ENCODE peak calls at places on chromosomes 5 and 9, in six cellular contexts. One of them, this sample, is unnamed.
A peak's percentile ranks its signal among the peaks of the same experiment; 100 is the strongest.

GRCh38 chr9:112283854-112284253 is 49.6 kb downstream of the PTBP3 start:
- DNase-seq in epithelial cell of proximal tubule: no peak
- DNase-seq in HL-60: no peak
- DNase-seq in choroid plexus epithelial cell: no peak
- DNase-seq in neural crest cell: no peak
- DNase-seq in KBM-7: no peak
- DNase-seq in this sample: no peak

GRCh38 chr5:85893996-85894395 is 723.7 kb upstream of the COX7C start:
- DNase-seq in epithelial cell of proximal tubule: no peak
- DNase-seq in HL-60: no peak
- DNase-seq in choroid plexus epithelial cell: no peak
- DNase-seq in neural crest cell: no peak
- DNase-seq in KBM-7: no peak
- DNase-seq in this sample: no peak

GRCh38 chr9:133959966-133960567 is 32.1 kb downstream of the VAV2 start:
- DNase-seq in epithelial cell of proximal tubule: no peak
- DNase-seq in HL-60: no peak
- DNase-seq in choroid plexus epithelial cell: no peak
- DNase-seq in neural crest cell: no peak
- DNase-seq in KBM-7: no peak
- DNase-seq in this sample: no peak

GRCh38 chr5:124948062-124948753 is 201.8 kb upstream of the ZNF608 start:
- DNase-seq in epithelial cell of proximal tubule: no peak
- DNase-seq in HL-60: no peak
- DNase-seq in choroid plexus epithelial cell: peak; percentile 9
- DNase-seq in neural crest cell: no peak
- DNase-seq in KBM-7: peak; percentile 76
- DNase-seq in this sample: peak; percentile 46

GRCh38 chr5:177552839-177553455 is 1.4 kb downstream of the FAM193B start:
- DNase-seq in epithelial cell of proximal tubule: no peak
- DNase-seq in HL-60: peak; percentile 14
- DNase-seq in choroid plexus epithelial cell: peak; percentile 31
- DNase-seq in neural crest cell: peak; percentile 12
- DNase-seq in KBM-7: no peak
- DNase-seq in this sample: no peak

GRCh38 chr9:127886401-127886972 is 9.0 kb upstream of the AK1 start:
- DNase-seq in epithelial cell of proximal tubule: no peak
- DNase-seq in HL-60: no peak
- DNase-seq in choroid plexus epithelial cell: no peak
- DNase-seq in neural crest cell: no peak
- DNase-seq in KBM-7: no peak
- DNase-seq in this sample: no peak

GRCh38 chr5:78615697-78616096 is 32.9 kb downstream of the LHFPL2 start:
- DNase-seq in epithelial cell of proximal tubule: no peak
- DNase-seq in HL-60: no peak
- DNase-seq in choroid plexus epithelial cell: no peak
- DNase-seq in neural crest cell: no peak
- DNase-seq in KBM-7: no peak
- DNase-seq in this sample: no peak

GRCh38 chr5:14593326-14594036 is 11.9 kb downstream of the OTULINL start:
- DNase-seq in epithelial cell of proximal tubule: no peak
- DNase-seq in HL-60: no peak
- DNase-seq in choroid plexus epithelial cell: no peak
- DNase-seq in neural crest cell: no peak
- DNase-seq in KBM-7: peak; percentile 65
- DNase-seq in this sample: peak; percentile 44

GRCh38 chr9:36191290-36191645 is 547 bp downstream of the CLTA start:
- DNase-seq in epithelial cell of proximal tubule: no peak
- DNase-seq in HL-60: peak; percentile 37
- DNase-seq in choroid plexus epithelial cell: peak; percentile 41
- DNase-seq in neural crest cell: peak; percentile 11
- DNase-seq in KBM-7: peak; percentile 36
- DNase-seq in this sample: no peak

GRCh38 chr5:21802100-21802499 is 1051.0 kb downstream of the CDH12 start:
- DNase-seq in epithelial cell of proximal tubule: no peak
- DNase-seq in HL-60: no peak
- DNase-seq in choroid plexus epithelial cell: no peak
- DNase-seq in neural crest cell: no peak
- DNase-seq in KBM-7: no peak
- DNase-seq in this sample: no peak

GRCh38 chr9:88936668-88937067 is 54.6 kb upstream of the S1PR3 start:
- DNase-seq in epithelial cell of proximal tubule: no peak
- DNase-seq in HL-60: no peak
- DNase-seq in choroid plexus epithelial cell: no peak
- DNase-seq in neural crest cell: no peak
- DNase-seq in KBM-7: no peak
- DNase-seq in this sample: no peak

GRCh38 chr9:101457003-101457402 is 21.4 kb upstream of the ALDOB start:
- DNase-seq in epithelial cell of proximal tubule: no peak
- DNase-seq in HL-60: no peak
- DNase-seq in choroid plexus epithelial cell: no peak
- DNase-seq in neural crest cell: no peak
- DNase-seq in KBM-7: no peak
- DNase-seq in this sample: no peak

GRCh38 chr5:54537720-54538119 is 20.2 kb downstream of the SNX18 start:
- DNase-seq in epithelial cell of proximal tubule: no peak
- DNase-seq in HL-60: no peak
- DNase-seq in choroid plexus epithelial cell: no peak
- DNase-seq in neural crest cell: no peak
- DNase-seq in KBM-7: no peak
- DNase-seq in this sample: no peak

GRCh38 chr5:109992264-109992915 is 302.7 kb downstream of the MAN2A1 start:
- DNase-seq in epithelial cell of proximal tubule: no peak
- DNase-seq in HL-60: no peak
- DNase-seq in choroid plexus epithelial cell: no peak
- DNase-seq in neural crest cell: no peak
- DNase-seq in KBM-7: no peak
- DNase-seq in this sample: no peak

GRCh38 chr5:102863764-102864560 is 108.9 kb downstream of the PAM start:
- DNase-seq in epithelial cell of proximal tubule: no peak
- DNase-seq in HL-60: no peak
- DNase-seq in choroid plexus epithelial cell: no peak
- DNase-seq in neural crest cell: no peak
- DNase-seq in KBM-7: no peak
- DNase-seq in this sample: no peak

GRCh38 chr9:5949103-5949699 is 58.5 kb downstream of the MLANA start:
- DNase-seq in epithelial cell of proximal tubule: no peak
- DNase-seq in HL-60: peak; percentile 57
- DNase-seq in choroid plexus epithelial cell: peak; percentile 16
- DNase-seq in neural crest cell: no peak
- DNase-seq in KBM-7: peak; percentile 32
- DNase-seq in this sample: peak; percentile 43

GRCh38 chr5:11072556-11072955 is 311.5 kb upstream of the DAP start:
- DNase-seq in epithelial cell of proximal tubule: no peak
- DNase-seq in HL-60: no peak
- DNase-seq in choroid plexus epithelial cell: no peak
- DNase-seq in neural crest cell: no peak
- DNase-seq in KBM-7: no peak
- DNase-seq in this sample: no peak

GRCh38 chr9:133948571-133949485 is 43.3 kb downstream of the VAV2 start:
- DNase-seq in epithelial cell of proximal tubule: no peak
- DNase-seq in HL-60: no peak
- DNase-seq in choroid plexus epithelial cell: no peak
- DNase-seq in neural crest cell: no peak
- DNase-seq in KBM-7: no peak
- DNase-seq in this sample: no peak

GRCh38 chr5:16740046-16740445 is 123.2 kb upstream of the RETREG1 start:
- DNase-seq in epithelial cell of proximal tubule: no peak
- DNase-seq in HL-60: no peak
- DNase-seq in choroid plexus epithelial cell: no peak
- DNase-seq in neural crest cell: no peak
- DNase-seq in KBM-7: no peak
- DNase-seq in this sample: no peak

GRCh38 chr5:171357843-171358242 is 29.8 kb upstream of the NPM1 start:
- DNase-seq in epithelial cell of proximal tubule: no peak
- DNase-seq in HL-60: no peak
- DNase-seq in choroid plexus epithelial cell: no peak
- DNase-seq in neural crest cell: no peak
- DNase-seq in KBM-7: no peak
- DNase-seq in this sample: no peak

GRCh38 chr5:6516823-6517222 is 68.2 kb downstream of the UBE2QL1 start:
- DNase-seq in epithelial cell of proximal tubule: no peak
- DNase-seq in HL-60: no peak
- DNase-seq in choroid plexus epithelial cell: no peak
- DNase-seq in neural crest cell: no peak
- DNase-seq in KBM-7: no peak
- DNase-seq in this sample: no peak

GRCh38 chr5:140103154-140103553 is 10.8 kb upstream of the PURA start:
- DNase-seq in epithelial cell of proximal tubule: no peak
- DNase-seq in HL-60: no peak
- DNase-seq in choroid plexus epithelial cell: no peak
- DNase-seq in neural crest cell: no peak
- DNase-seq in KBM-7: no peak
- DNase-seq in this sample: no peak

GRCh38 chr9:81268048-81268447 is 421.3 kb downstream of the TLE1 start:
- DNase-seq in epithelial cell of proximal tubule: no peak
- DNase-seq in HL-60: no peak
- DNase-seq in choroid plexus epithelial cell: peak; percentile 82
- DNase-seq in neural crest cell: no peak
- DNase-seq in KBM-7: no peak
- DNase-seq in this sample: no peak

GRCh38 chr5:118628672-118629354 is 359.5 kb downstream of the DTWD2 start:
- DNase-seq in epithelial cell of proximal tubule: no peak
- DNase-seq in HL-60: no peak
- DNase-seq in choroid plexus epithelial cell: no peak
- DNase-seq in neural crest cell: no peak
- DNase-seq in KBM-7: no peak
- DNase-seq in this sample: no peak

GRCh38 chr9:137970686-137971476 is 93.3 kb downstream of the CACNA1B start:
- DNase-seq in epithelial cell of proximal tubule: no peak
- DNase-seq in HL-60: no peak
- DNase-seq in choroid plexus epithelial cell: no peak
- DNase-seq in neural crest cell: no peak
- DNase-seq in KBM-7: no peak
- DNase-seq in this sample: no peak

GRCh38 chr9:4425358-4426045 is 64.8 kb upstream of the SLC1A1 start:
- DNase-seq in epithelial cell of proximal tubule: peak; percentile 16
- DNase-seq in HL-60: no peak
- DNase-seq in choroid plexus epithelial cell: peak; percentile 12
- DNase-seq in neural crest cell: no peak
- DNase-seq in KBM-7: no peak
- DNase-seq in this sample: peak; percentile 28

GRCh38 chr9:78144663-78145377 is 91.1 kb upstream of the CEP78 start:
- DNase-seq in epithelial cell of proximal tubule: no peak
- DNase-seq in HL-60: peak; percentile 58
- DNase-seq in choroid plexus epithelial cell: no peak
- DNase-seq in neural crest cell: no peak
- DNase-seq in KBM-7: peak; percentile 66
- DNase-seq in this sample: peak; percentile 84

GRCh38 chr5:95861221-95861857 is 38.8 kb upstream of the GLRX start:
- DNase-seq in epithelial cell of proximal tubule: peak; percentile 63
- DNase-seq in HL-60: peak; percentile 54
- DNase-seq in choroid plexus epithelial cell: peak; percentile 100
- DNase-seq in neural crest cell: no peak
- DNase-seq in KBM-7: peak; percentile 82
- DNase-seq in this sample: peak; percentile 91

GRCh38 chr9:110058304-110058953 is 149.5 kb downstream of the C9orf152 start:
- DNase-seq in epithelial cell of proximal tubule: no peak
- DNase-seq in HL-60: peak; percentile 66
- DNase-seq in choroid plexus epithelial cell: peak; percentile 69
- DNase-seq in neural crest cell: peak; percentile 37
- DNase-seq in KBM-7: peak; percentile 60
- DNase-seq in this sample: peak; percentile 32

GRCh38 chr5:140570058-140570457 is 5.4 kb downstream of the SLC35A4 start:
- DNase-seq in epithelial cell of proximal tubule: no peak
- DNase-seq in HL-60: no peak
- DNase-seq in choroid plexus epithelial cell: no peak
- DNase-seq in neural crest cell: no peak
- DNase-seq in KBM-7: no peak
- DNase-seq in this sample: no peak

GRCh38 chr9:83962165-83962564 is 17.9 kb downstream of the HNRNPK start:
- DNase-seq in epithelial cell of proximal tubule: no peak
- DNase-seq in HL-60: no peak
- DNase-seq in choroid plexus epithelial cell: no peak
- DNase-seq in neural crest cell: no peak
- DNase-seq in KBM-7: no peak
- DNase-seq in this sample: no peak

GRCh38 chr9:88537743-88538055 is 2.7 kb downstream of the NXNL2 start:
- DNase-seq in epithelial cell of proximal tubule: peak; percentile 100
- DNase-seq in HL-60: peak; percentile 88
- DNase-seq in choroid plexus epithelial cell: peak; percentile 86
- DNase-seq in neural crest cell: peak; percentile 18
- DNase-seq in KBM-7: peak; percentile 66
- DNase-seq in this sample: peak; percentile 99

GRCh38 chr5:121688126-121688525 is 163.6 kb upstream of the FTMT start:
- DNase-seq in epithelial cell of proximal tubule: no peak
- DNase-seq in HL-60: no peak
- DNase-seq in choroid plexus epithelial cell: no peak
- DNase-seq in neural crest cell: no peak
- DNase-seq in KBM-7: no peak
- DNase-seq in this sample: no peak

GRCh38 chr9:135130266-135130976 is 43.0 kb downstream of the OLFM1 start:
- DNase-seq in epithelial cell of proximal tubule: no peak
- DNase-seq in HL-60: no peak
- DNase-seq in choroid plexus epithelial cell: no peak
- DNase-seq in neural crest cell: no peak
- DNase-seq in KBM-7: no peak
- DNase-seq in this sample: no peak

GRCh38 chr5:153629027-153629426 is 138.6 kb downstream of the GRIA1 start:
- DNase-seq in epithelial cell of proximal tubule: peak; percentile 89
- DNase-seq in HL-60: no peak
- DNase-seq in choroid plexus epithelial cell: peak; percentile 96
- DNase-seq in neural crest cell: peak; percentile 3
- DNase-seq in KBM-7: peak; percentile 2
- DNase-seq in this sample: no peak

GRCh38 chr5:123965626-123966025 is 453.6 kb downstream of the CSNK1G3 start:
- DNase-seq in epithelial cell of proximal tubule: no peak
- DNase-seq in HL-60: no peak
- DNase-seq in choroid plexus epithelial cell: peak; percentile 57
- DNase-seq in neural crest cell: no peak
- DNase-seq in KBM-7: no peak
- DNase-seq in this sample: no peak

This sample was measured in MV-4-11.